ENCODE peak calls at places on chromosomes 12 and 14, in four cellular contexts. V is HEK293T, F is T-cell, K is endothelial cell. I is an unnamed sample.
A peak's percentile ranks its signal among the peaks of the same experiment; 100 is the strongest.

GRCh38 chr12:132322206-132323132 is 6.9 kb downstream of the GALNT9 start:
- DNase-seq in V (no peak), F (no peak), K (no peak), I (no peak)

GRCh38 chr12:114213055-114213561 is 192.8 kb downstream of the TBX5 start:
- DNase-seq in V (no peak), F (no peak), K (no peak), I (no peak)

GRCh38 chr14:104145826-104146642 is 7.6 kb downstream of the KIF26A start:
- DNase-seq in V (no peak), F (no peak), K (no peak), I (no peak)

GRCh38 chr12:123896786-123897185 is 75.8 kb downstream of the CCDC92 start:
- DNase-seq in V (no peak), F (no peak), K (no peak), I (no peak)

GRCh38 chr12:75944097-75944904 is 87.3 kb downstream of the PHLDA1 start:
- DNase-seq in V (no peak), F (no peak), K (no peak), I (no peak)

GRCh38 chr12:41185946-41186345 is 2.2 kb upstream of the PDZRN4 start:
- DNase-seq in V (no peak), F (no peak), K (no peak), I (no peak)

GRCh38 chr12:116672842-116673516 is 64.9 kb downstream of the SPRING1 start:
- DNase-seq in V (no peak), F (no peak), K (no peak), I (no peak)

GRCh38 chr14:89640141-89640540 is 223.1 kb upstream of the FOXN3 start:
- DNase-seq in V (no peak), F (no peak), K (no peak), I (no peak)

GRCh38 chr12:51938744-51939143 is 12.8 kb upstream of the ACVR1B start:
- DNase-seq in V (no peak), F (no peak), K (no peak), I (no peak)

GRCh38 chr14:76500480-76500879 is 124.5 kb downstream of the ESRRB start:
- DNase-seq in V (no peak), F (no peak), K (no peak), I (no peak)

GRCh38 chr14:37779480-37779879 is 184.1 kb downstream of the TTC6 start:
- DNase-seq in V (no peak), F (no peak), K (no peak), I (no peak)

GRCh38 chr12:95191060-95191696 is 26.1 kb downstream of the FGD6 start:
- DNase-seq in V (no peak), F (no peak), K (no peak), I (no peak)

GRCh38 chr12:52812749-52813148 is 1.2 kb downstream of the KRT4 start:
- DNase-seq in V (no peak), F (no peak), K (no peak), I (no peak)

GRCh38 chr14:64732536-64733120 is 28.4 kb downstream of the PLEKHG3 start:
- DNase-seq in V (no peak), F (no peak), K (no peak), I (no peak)

GRCh38 chr14:30445852-30446251 is 113.1 kb upstream of the G2E3 start:
- DNase-seq in V (no peak), F (no peak), K (no peak), I (no peak)

GRCh38 chr14:72917420-72917819 is 8.8 kb upstream of the DCAF4 start:
- DNase-seq in V (no peak), F (no peak), K (no peak), I (no peak)

GRCh38 chr12:120445911-120446909 is at the start of the genes GATC and TRIAP1:
- DNase-seq in V (peak; percentile 86), F (peak; percentile 90), K (peak; percentile 87), I (peak; percentile 89)

GRCh38 chr12:106282457-106283097 is 20.0 kb upstream of the TCP11L2 start:
- DNase-seq in V (peak; percentile 72), F (peak; percentile 48), K (peak; percentile 48), I (peak; percentile 35)

GRCh38 chr12:132493482-132494178 is 3.7 kb downstream of the FBRSL1 start:
- DNase-seq in V (no peak), F (no peak), K (no peak), I (no peak)

GRCh38 chr14:70856851-70857498 is 47.7 kb upstream of the MAP3K9 start:
- DNase-seq in V (no peak), F (no peak), K (no peak), I (no peak)

GRCh38 chr14:42869681-42870080 is 1263.0 kb downstream of the LRFN5 start:
- DNase-seq in V (no peak), F (no peak), K (no peak), I (no peak)

GRCh38 chr12:96810477-96810876 is 96.6 kb upstream of the NEDD1 start:
- DNase-seq in V (no peak), F (no peak), K (no peak), I (no peak)

GRCh38 chr12:118145113-118145797 is 9.3 kb downstream of the PEBP1 start:
- DNase-seq in V (no peak), F (no peak), K (no peak), I (no peak)

GRCh38 chr14:104280902-104281767 is 142.7 kb downstream of the KIF26A start:
- DNase-seq in V (no peak), F (no peak), K (no peak), I (no peak)

GRCh38 chr14:21093018-21093417 is 5.4 kb downstream of the ZNF219 start:
- DNase-seq in V (no peak), F (no peak), K (no peak), I (no peak)

GRCh38 chr12:108728820-108729611 is 2.3 kb downstream of the CORO1C start:
- DNase-seq in V (no peak), F (no peak), K (no peak), I (no peak)

GRCh38 chr12:92614502-92614901 is 88.3 kb upstream of the PLEKHG7 start:
- DNase-seq in V (no peak), F (no peak), K (no peak), I (no peak)

GRCh38 chr12:80936642-80937390 is 918 bp downstream of the LIN7A start:
- DNase-seq in V (peak; percentile 50), F (no peak), K (peak; percentile 65), I (peak; percentile 48)

I was measured in neuronal stem cell.